ENCODE peak calls at places on chromosome 19, in five cellular contexts. Y, Z, T, S and X are unnamed samples.

GRCh38 chr19:11227201-11227886 is 12.1 kb upstream of the ANGPTL8 start:
- DNase-seq in Y (no peak), Z (no peak), T (no peak), S (no peak), X (no peak)

GRCh38 chr19:33393286-33394005 is 19.9 kb downstream of the CEBPG start:
- DNase-seq in Y (no peak), Z (peak; percentile 10), T (no peak), S (peak; percentile 24), X (peak; percentile 45)

GRCh38 chr19:39946532-39946931 is 12.1 kb upstream of the FCGBP start:
- DNase-seq in Y (no peak), Z (no peak), T (peak; percentile 25), S (no peak), X (no peak)

GRCh38 chr19:24166055-24166454 is 79.1 kb downstream of the ZNF254 start:
- DNase-seq in Y (no peak), Z (no peak), T (no peak), S (no peak), X (no peak)

GRCh38 chr19:48290341-48290922 is 20.6 kb downstream of the ZNF114 start:
- DNase-seq in Y (no peak), Z (no peak), T (no peak), S (no peak), X (no peak)

GRCh38 chr19:23116802-23117571 is at the start of gene ZNF730:
- DNase-seq in Y (peak; percentile 32), Z (peak; percentile 24), T (no peak), S (peak; percentile 87), X (no peak)

GRCh38 chr19:6654347-6655310 is 15.3 kb downstream of the TNFSF14 start:
- DNase-seq in Y (no peak), Z (no peak), T (no peak), S (no peak), X (no peak)

GRCh38 chr19:44973982-44974735 is 19.0 kb downstream of the CLPTM1 start:
- DNase-seq in Y (no peak), Z (no peak), T (no peak), S (no peak), X (no peak)

GRCh38 chr19:6350688-6351087 is 10.6 kb upstream of the CLPP start:
- DNase-seq in Y (peak; percentile 70), Z (no peak), T (no peak), S (no peak), X (no peak)

GRCh38 chr19:3665681-3666544 is 34.4 kb downstream of the PIP5K1C start:
- DNase-seq in Y (peak; percentile 46), Z (peak; percentile 74), T (peak; percentile 69), S (peak; percentile 65), X (peak; percentile 68)

GRCh38 chr19:15633122-15633521 is 7.6 kb upstream of the CYP4F3 start:
- DNase-seq in Y (no peak), Z (no peak), T (no peak), S (no peak), X (no peak)

GRCh38 chr19:56839665-56840451 is 668 bp downstream of the PEG3 start:
- DNase-seq in Y (no peak), Z (peak; percentile 97), T (peak; percentile 61), S (peak; percentile 97), X (peak; percentile 97)

GRCh38 chr19:39158646-39159260 is 33.2 kb downstream of the PAK4 start:
- DNase-seq in Y (no peak), Z (no peak), T (no peak), S (no peak), X (no peak)

GRCh38 chr19:4694211-4694987 is 24.3 kb upstream of the MYDGF start:
- DNase-seq in Y (peak; percentile 53), Z (no peak), T (peak; percentile 77), S (no peak), X (peak; percentile 95)

GRCh38 chr19:11659612-11660011 is 62.3 kb downstream of the ZNF627 start:
- DNase-seq in Y (no peak), Z (no peak), T (no peak), S (no peak), X (no peak)

GRCh38 chr19:43501661-43502418 is 2.7 kb downstream of the PHLDB3 start:
- DNase-seq in Y (no peak), Z (no peak), T (no peak), S (no peak), X (no peak)

GRCh38 chr19:50795665-50796073 is 5.5 kb downstream of the ACP4 start:
- DNase-seq in Y (no peak), Z (no peak), T (no peak), S (no peak), X (no peak)

GRCh38 chr19:38941979-38942378 is 11.2 kb downstream of the MRPS12 start:
- DNase-seq in Y (no peak), Z (no peak), T (no peak), S (no peak), X (peak; percentile 2)

GRCh38 chr19:33687761-33688656 is 66.3 kb downstream of the CHST8 start:
- DNase-seq in Y (no peak), Z (no peak), T (no peak), S (no peak), X (no peak)

GRCh38 chr19:7916137-7916907 is 1.7 kb downstream of the TGFBR3L start:
- DNase-seq in Y (no peak), Z (no peak), T (peak; percentile 42), S (no peak), X (peak; percentile 41)

GRCh38 chr19:38964738-38965137 is 10.8 kb downstream of the FBXO17 start:
- DNase-seq in Y (no peak), Z (no peak), T (no peak), S (no peak), X (no peak)

GRCh38 chr19:7505288-7505681 is 10.6 kb upstream of the ZNF358 start:
- DNase-seq in Y (no peak), Z (peak; percentile 50), T (no peak), S (no peak), X (no peak)

GRCh38 chr19:8641908-8642547 is 11.6 kb downstream of the NFILZ start:
- DNase-seq in Y (no peak), Z (no peak), T (no peak), S (no peak), X (no peak)

GRCh38 chr19:10420444-10421239 is at the start of gene PDE4A:
- DNase-seq in Y (no peak), Z (no peak), T (no peak), S (no peak), X (no peak)

GRCh38 chr19:32022946-32023832 is 322.2 kb upstream of the ZNF507 start:
- DNase-seq in Y (peak; percentile 53), Z (no peak), T (no peak), S (no peak), X (no peak)

GRCh38 chr19:41649827-41650226 is 23.0 kb upstream of the CEACAM4 start:
- DNase-seq in Y (no peak), Z (no peak), T (no peak), S (no peak), X (no peak)

GRCh38 chr19:29583196-29584006 is 22.7 kb upstream of the POP4 start:
- DNase-seq in Y (no peak), Z (no peak), T (no peak), S (no peak), X (no peak)

GRCh38 chr19:15248106-15248505 is 15.9 kb upstream of the EPHX3 start:
- DNase-seq in Y (no peak), Z (no peak), T (no peak), S (peak; percentile 62), X (no peak)

GRCh38 chr19:2166741-2167738 is 3.3 kb downstream of the DOT1L start:
- DNase-seq in Y (peak; percentile 90), Z (peak; percentile 91), T (peak; percentile 95), S (peak; percentile 92), X (peak; percentile 96)

GRCh38 chr19:56875717-56876116 is 35.2 kb upstream of the PEG3 start:
- DNase-seq in Y (no peak), Z (no peak), T (no peak), S (no peak), X (no peak)

GRCh38 chr19:47133021-47133471 is 2.4 kb downstream of the SAE1 start:
- DNase-seq in Y (no peak), Z (no peak), T (no peak), S (no peak), X (no peak)

GRCh38 chr19:47132522-47132852 is 1.9 kb downstream of the SAE1 start:
- DNase-seq in Y (no peak), Z (no peak), T (no peak), S (no peak), X (peak; percentile 17)

GRCh38 chr19:47129579-47129978 is 1.1 kb upstream of the SAE1 start:
- DNase-seq in Y (no peak), Z (no peak), T (no peak), S (no peak), X (no peak)

GRCh38 chr19:47130120-47130588 is 481 bp upstream of the SAE1 start:
- DNase-seq in Y (no peak), Z (no peak), T (no peak), S (no peak), X (no peak)

DNA sequence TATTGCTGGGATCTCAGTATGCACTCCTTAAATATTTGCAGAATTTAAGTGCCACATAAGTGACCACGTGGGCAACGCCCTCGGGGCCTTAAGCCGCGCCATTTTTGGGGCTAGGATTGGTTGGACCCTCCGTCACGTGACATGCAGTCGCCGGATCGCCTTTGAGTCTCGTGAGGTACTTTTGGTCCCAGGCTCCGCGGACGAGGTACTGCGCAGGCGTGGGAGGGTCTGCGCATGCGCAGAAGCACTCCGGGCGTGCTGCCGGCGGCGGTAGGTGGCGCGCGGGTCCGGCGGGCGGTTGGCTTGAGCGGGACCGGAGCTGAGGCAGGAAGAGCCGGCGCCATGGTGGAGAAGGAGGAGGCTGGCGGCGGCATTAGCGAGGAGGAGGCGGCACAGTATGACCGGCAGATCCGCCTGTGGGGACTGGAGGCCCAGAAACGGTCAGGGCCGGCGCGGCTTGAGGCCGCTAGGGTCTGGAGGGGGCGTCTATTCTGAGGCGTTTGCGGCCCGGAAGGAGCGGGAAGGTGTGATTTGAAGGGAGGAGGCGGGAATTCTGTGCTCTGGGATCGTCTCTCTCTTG is at the start of gene SAE1:
- DNase-seq in Y (peak; percentile 87), Z (peak; percentile 92), T (peak; percentile 93), S (peak; percentile 97), X (peak; percentile 96)
- TF ChIP-seq POLR2A in Y (peak; percentile 88), Z (peak; percentile 80), T (no peak), S (no peak), X (peak; percentile 69)

DNA sequence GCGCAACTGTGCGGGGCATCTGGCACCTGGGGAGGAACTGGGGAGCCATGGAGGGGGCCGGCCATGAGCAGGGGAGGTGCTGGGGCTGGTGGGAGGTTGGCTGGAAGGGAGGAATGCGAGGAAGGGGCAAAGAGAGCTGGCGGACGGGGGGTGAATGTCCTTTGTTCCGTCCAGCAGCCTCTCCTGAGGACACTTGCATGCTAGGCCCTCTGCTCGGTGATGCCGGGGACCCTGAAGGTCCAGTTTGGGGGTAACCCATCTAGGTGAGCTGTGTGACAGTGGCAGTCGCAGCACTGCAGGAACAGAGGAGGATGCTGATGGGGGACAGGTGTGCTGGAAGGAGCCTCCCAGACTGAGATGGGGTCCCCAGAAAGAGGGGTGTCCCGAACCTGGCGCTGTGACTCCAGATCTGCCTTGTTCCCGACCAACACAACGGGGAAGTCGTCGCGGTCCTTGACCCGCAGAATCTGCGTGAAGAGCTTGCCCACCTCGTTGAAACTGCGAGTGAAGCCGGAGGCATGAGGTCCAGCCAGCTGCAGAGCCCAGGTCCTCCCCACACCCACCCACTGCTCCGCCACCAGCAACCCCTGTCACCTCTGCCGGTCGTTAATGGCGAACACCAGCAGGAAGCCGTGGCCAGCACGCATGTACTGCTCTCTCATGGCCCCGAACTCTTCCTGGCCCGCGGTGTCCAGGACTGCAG is 3.6 kb downstream of the RRAS start:
- DNase-seq in Y (no peak), Z (no peak), T (no peak), S (no peak), X (peak; percentile 23)
- H3K27ac ChIP-seq in Y (no peak overlapping the region), Z (no peak overlapping the region), T (no peak overlapping the region), S (no peak overlapping the region), X (no peak overlapping the region)

GRCh38 chr19:19372656-19373416 is 32.6 kb upstream of the GATAD2A start:
- DNase-seq in Y (no peak), Z (peak; percentile 52), T (peak; percentile 74), S (peak; percentile 81), X (peak; percentile 68)
- TF ChIP-seq POLR2A in Y (no peak), Z (peak; percentile 27), T (no peak), S (no peak), X (peak; percentile 46)

GRCh38 chr19:53102701-53103140 is 501 bp downstream of the ZNF160 start:
- DNase-seq in Y (no peak), Z (peak; percentile 22), T (peak; percentile 29), S (peak; percentile 46), X (peak; percentile 40)
- H3K27ac ChIP-seq in Y (peak overlapping the region; percentile 83), Z (peak overlapping the region; percentile 53), T (peak overlapping the region; percentile 91), S (peak overlapping the region; percentile 97), X (peak overlapping the region; percentile 91)